ENCODE peak calls at places on chromosomes 5 and 9, in seven cellular contexts. A is gastrocnemius medialis, L is left lung, Y is stomach, R is hepatocyte, M is PC-9, T is pancreas. S is an unnamed sample. For H3K4me1 and H3K36me3, the result is how much of the 10 kb centered on the place peaks cover.

GRCh38 chr9:14326264-14326826 is 12.4 kb upstream of the NFIB start:
- DNase-seq in L (no peak), R (no peak), T (no peak), M (peak), A (peak), Y (no peak), S (peak)

GRCh38 chr5:156411131-156411727 is 84.3 kb downstream of the SGCD start:
- DNase-seq in Y (no peak), T (no peak), M (no peak), R (peak), A (no peak), L (no peak), S (no peak)

GRCh38 chr5:59274130-59274529 is 619.4 kb downstream of the PDE4D start:
- DNase-seq in L (no peak), T (no peak), R (no peak), A (no peak), M (no peak), Y (no peak), S (no peak)

GRCh38 chr9:33044677-33045282 is 19.7 kb downstream of the DNAJA1 start:
- DNase-seq in Y (peak), M (peak), R (peak), L (no peak), T (peak), A (no peak), S (no peak)

GRCh38 chr5:5487961-5488360 is 65.5 kb downstream of the ICE1 start:
- DNase-seq in M (no peak), T (no peak), L (no peak), R (no peak), Y (no peak), A (no peak), S (peak)

GRCh38 chr5:180390441-180391190 is 37.5 kb upstream of the GFPT2 start:
- DNase-seq in A (no peak), Y (no peak), T (no peak), L (peak), R (no peak), M (peak), S (no peak)

GRCh38 chr5:33494476-33494875 is 53.7 kb downstream of the TARS1 start:
- DNase-seq in T (no peak), R (no peak), Y (no peak), M (no peak), A (no peak), L (no peak), S (no peak)

GRCh38 chr9:136944094-136944518 is 432 bp downstream of the FBXW5 start:
- DNase-seq in R (peak), M (no peak), A (no peak), L (no peak), T (no peak), Y (peak), S (no peak)

GRCh38 chr9:93216072-93216364 is 32.1 kb downstream of the WNK2 start:
- DNase-seq in L (no peak), R (no peak), A (no peak), T (no peak), Y (no peak), M (no peak), S (no peak)

GRCh38 chr9:124197177-124198095 is 60.3 kb upstream of the NEK6 start:
- DNase-seq in L (no peak), M (no peak), A (no peak), T (no peak), Y (peak), R (no peak), S (no peak)

GRCh38 chr9:19138084-19138483 is 10.8 kb upstream of the PLIN2 start:
- DNase-seq in L (no peak), T (no peak), M (no peak), A (no peak), Y (no peak), R (no peak), S (no peak)

GRCh38 chr5:175821790-175822211 is 49.6 kb upstream of the CPLX2 start:
- DNase-seq in T (no peak), A (no peak), R (no peak), Y (no peak), L (no peak), M (peak), S (no peak)

DNA sequence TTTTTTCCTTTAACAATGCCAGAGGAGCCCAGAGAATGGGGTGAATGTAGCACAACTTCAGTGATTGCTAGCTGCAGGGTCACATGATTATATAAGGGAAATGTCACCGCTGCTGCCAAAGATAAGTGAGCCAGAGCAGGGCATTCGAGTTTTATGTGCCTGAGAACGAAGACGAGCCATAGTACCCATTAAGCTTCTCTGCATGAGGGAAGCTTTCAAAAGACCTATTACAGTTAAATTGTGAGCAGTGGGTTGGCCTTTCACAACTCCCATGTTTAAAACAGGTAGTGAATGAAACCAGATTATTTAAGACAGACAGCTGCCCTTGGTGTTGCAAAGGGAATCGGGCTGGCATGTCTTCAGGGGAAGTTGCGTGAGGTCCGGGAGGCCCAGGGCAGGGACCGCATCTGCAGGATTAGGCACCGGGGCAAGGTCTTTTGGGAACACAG is 82.4 kb upstream of the TNFAIP8 start:
- DNase-seq in L (peak), R (no peak), M (no peak), T (peak), Y (no peak), A (no peak), S (no peak)
- H3K4me1 ChIP-seq in L (under half), R (under half), M (half or more), T (under half), Y (under half), A (under half), S (half or more)

DNA sequence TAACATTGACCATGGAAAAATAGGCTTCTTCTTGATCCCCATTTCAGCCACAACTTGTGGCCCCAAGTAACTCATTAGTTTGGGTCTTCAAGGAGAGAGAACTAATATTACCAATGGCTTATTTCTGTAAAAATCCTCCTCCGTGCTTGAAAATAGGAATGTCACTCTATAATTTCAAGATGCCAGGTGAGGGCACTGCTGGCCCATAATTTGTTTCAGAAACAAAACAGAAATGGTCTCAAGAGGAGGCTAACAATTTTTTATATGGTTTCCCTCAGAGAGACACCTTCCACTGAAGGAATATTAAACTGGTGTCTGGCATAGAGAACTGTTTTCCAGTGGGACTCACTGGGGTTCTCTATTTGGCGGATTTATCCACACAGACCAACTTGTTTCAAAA is 437.0 kb upstream of the TRPC7 start:
- DNase-seq in A (peak), R (peak), L (no peak), Y (no peak), M (peak), T (no peak), S (peak)
- H3K36me3 ChIP-seq in A (under half), R (under half), L (under half), Y (under half), M (under half), T (under half), S (under half)

GRCh38 chr9:121295662-121296191 is 27.8 kb downstream of the GSN start:
- DNase-seq in L (no peak), A (peak), Y (no peak), R (no peak), T (no peak), M (no peak), S (no peak)

GRCh38 chr9:121294181-121294743 is 26.3 kb downstream of the GSN start:
- DNase-seq in T (no peak), M (no peak), A (peak), Y (no peak), R (no peak), L (no peak), S (no peak)

GRCh38 chr9:121292051-121292450 is 24.1 kb downstream of the GSN start:
- DNase-seq in T (no peak), M (no peak), R (no peak), L (no peak), A (no peak), Y (no peak), S (no peak)

GRCh38 chr9:121294866-121295661 is 27.1 kb downstream of the GSN start:
- DNase-seq in A (peak), R (no peak), Y (peak), T (no peak), L (no peak), M (no peak), S (no peak)

DNA sequence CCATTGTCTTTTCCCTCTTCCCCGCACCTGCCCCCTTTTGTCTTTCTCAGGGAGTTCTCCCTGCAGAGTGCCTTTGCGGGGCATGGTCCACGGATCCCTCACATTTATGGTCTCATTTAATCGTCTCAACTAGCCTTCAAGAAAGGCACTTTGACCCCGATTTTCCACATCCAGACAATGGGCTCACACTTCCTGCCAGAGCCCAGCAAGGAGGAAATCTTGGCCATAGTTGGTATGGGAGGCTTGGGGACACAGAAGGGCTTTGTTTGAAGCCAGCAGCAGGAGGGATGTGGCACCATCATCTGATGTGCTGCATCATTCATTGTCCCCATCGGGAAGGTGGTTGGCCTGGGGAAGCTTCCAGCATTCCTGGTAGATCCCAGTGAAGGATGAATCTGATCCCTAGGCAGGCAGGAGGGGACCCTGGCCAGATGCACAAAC is 24.9 kb downstream of the GSN start:
- DNase-seq in Y (no peak), T (no peak), M (no peak), A (no peak), R (no peak), L (no peak), S (no peak)
- H3K4me1 ChIP-seq in Y (half or more), T (under half), M (under half), A (half or more), R (under half), L (under half), S (under half)

DNA sequence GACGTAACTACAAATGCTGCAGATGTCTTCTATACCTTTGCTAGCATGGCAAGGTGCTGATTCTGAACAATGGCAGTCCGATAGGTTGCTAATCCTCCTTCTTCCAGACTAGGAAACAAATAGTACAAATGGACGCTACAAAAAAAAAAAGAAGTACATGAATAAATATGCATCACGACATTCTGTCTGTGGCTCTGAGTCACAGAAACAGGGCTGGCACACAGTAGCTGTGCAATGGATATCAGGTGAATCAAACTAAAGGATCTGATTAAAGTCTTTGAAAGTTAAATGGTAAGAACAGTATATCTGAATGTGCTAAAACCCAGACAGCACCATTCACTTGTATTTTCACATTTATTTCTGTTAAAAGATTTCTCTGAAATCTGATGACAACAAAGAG is 96.2 kb downstream of the DROSHA start:
- DNase-seq in L (no peak), R (no peak), A (no peak), M (no peak), Y (no peak), T (no peak), S (no peak)
- H3K36me3 ChIP-seq in L (half or more), R (under half), A (under half), M (under half), Y (half or more), T (under half), S (under half)

GRCh38 chr9:24464321-24464951 is 81.3 kb downstream of the IZUMO3 start:
- DNase-seq in M (no peak), L (peak), R (no peak), A (no peak), Y (no peak), T (no peak), S (peak)
- H3K4me1 ChIP-seq in M (under half), L (under half), R (under half), A (under half), Y (under half), T (under half), S (under half)

GRCh38 chr5:43303242-43303641 is 10.0 kb downstream of the HMGCS1 start:
- DNase-seq in M (no peak), L (no peak), Y (no peak), A (no peak), T (no peak), R (no peak), S (no peak)
- H3K36me3 ChIP-seq in M (half or more), L (under half), Y (under half), A (under half), T (under half), R (under half), S (under half)

GRCh38 chr9:121563425-121563824 is 63.8 kb upstream of the GGTA1 start:
- DNase-seq in L (no peak), T (no peak), R (no peak), M (no peak), Y (no peak), A (no peak), S (no peak)
- H3K4me1 ChIP-seq in L (under half), T (under half), R (under half), M (under half), Y (under half), A (under half), S (under half)